ENCODE peak calls at places on chromosomes 5 and 9, in six cellular contexts. Z is heart left ventricle, V is GM12864, H is choroid plexus epithelial cell, F is A673, K is tibial nerve. B is an unnamed sample.

GRCh38 chr9:114233806-114234205 is 78.5 kb downstream of the COL27A1 start:
- DNase-seq in Z (peak), V (no peak), H (no peak), F (no peak), K (no peak), B (no peak)

GRCh38 chr9:26535146-26535545 is 357.5 kb downstream of the CAAP1 start:
- DNase-seq in Z (no peak), V (no peak), H (no peak), F (no peak), K (no peak), B (no peak)

GRCh38 chr5:78855026-78855425 is 130.1 kb downstream of the ARSB start:
- DNase-seq in Z (no peak), V (no peak), H (no peak), F (no peak), K (no peak), B (no peak)

GRCh38 chr9:1411826-1412225 is 361.7 kb downstream of the DMRT2 start:
- DNase-seq in Z (no peak), V (no peak), H (no peak), F (no peak), K (no peak), B (no peak)

GRCh38 chr5:81545911-81546310 is 152.0 kb upstream of the ACOT12 start:
- DNase-seq in Z (no peak), V (no peak), H (no peak), F (no peak), K (no peak), B (no peak)

GRCh38 chr5:52773342-52773741 is 14.4 kb upstream of the ITGA1 start:
- DNase-seq in Z (no peak), V (no peak), H (no peak), F (no peak), K (no peak), B (no peak)

GRCh38 chr5:57550132-57550531 is 67.5 kb upstream of the ACTBL2 start:
- DNase-seq in Z (no peak), V (no peak), H (no peak), F (no peak), K (no peak), B (no peak)

GRCh38 chr5:74141053-74141452 is 499.5 kb downstream of the ENC1 start:
- DNase-seq in Z (no peak), V (no peak), H (peak), F (no peak), K (no peak), B (no peak)

GRCh38 chr5:143471666-143472411 is 68.4 kb upstream of the NR3C1 start:
- DNase-seq in Z (no peak), V (no peak), H (no peak), F (no peak), K (no peak), B (no peak)

GRCh38 chr5:179439181-179439990 is 94.1 kb upstream of the ADAMTS2 start:
- DNase-seq in Z (no peak), V (no peak), H (no peak), F (no peak), K (no peak), B (no peak)

GRCh38 chr9:98150726-98151125 is 31.7 kb upstream of the TRIM14 start:
- DNase-seq in Z (no peak), V (no peak), H (no peak), F (no peak), K (no peak), B (no peak)

GRCh38 chr5:79705632-79706031 is 16.0 kb downstream of the CMYA5 start:
- DNase-seq in Z (no peak), V (no peak), H (no peak), F (no peak), K (no peak), B (no peak)

DNA sequence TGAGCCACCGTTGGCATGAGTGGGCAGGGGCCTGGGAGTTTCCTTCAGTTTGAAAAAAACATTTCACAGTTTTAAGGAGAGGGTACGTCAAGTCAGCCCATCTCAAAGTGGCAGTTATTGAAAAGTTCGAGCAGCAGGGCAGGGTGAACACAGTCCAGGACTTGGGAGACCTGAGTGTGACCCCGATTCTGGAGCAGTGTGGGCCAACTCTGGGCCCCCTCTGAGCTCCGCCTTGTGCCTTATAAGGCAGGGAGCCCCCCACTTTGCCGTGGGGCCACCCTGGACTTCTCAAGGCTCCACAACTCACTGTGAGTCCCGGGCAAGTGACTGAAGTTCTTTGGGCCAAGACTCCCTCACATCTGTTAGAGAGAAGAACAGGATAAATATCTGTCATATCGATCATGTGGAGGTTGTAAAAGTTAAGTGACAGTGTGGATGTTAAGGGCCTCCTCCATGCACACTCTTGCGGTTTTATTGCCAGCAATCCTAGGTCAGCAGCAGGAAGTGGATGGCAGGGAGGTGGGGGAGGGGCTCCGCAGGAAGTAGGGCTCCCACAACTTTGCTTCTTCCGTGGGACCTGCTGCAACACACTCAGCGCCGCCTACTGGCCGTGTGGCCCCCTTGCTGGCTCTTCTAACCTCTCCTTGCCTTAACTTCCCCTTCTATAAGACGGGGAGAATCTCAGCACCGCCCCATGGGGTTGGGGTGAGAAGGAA is 38.4 kb downstream of the HRH2 start:
- DNase-seq in Z (peak), V (peak), H (peak), F (peak), K (peak), B (peak)
- H3K4me3 ChIP-seq in Z (no peak), V (no peak), H (no peak), F (no peak), K (no peak), B (no peak)

DNA sequence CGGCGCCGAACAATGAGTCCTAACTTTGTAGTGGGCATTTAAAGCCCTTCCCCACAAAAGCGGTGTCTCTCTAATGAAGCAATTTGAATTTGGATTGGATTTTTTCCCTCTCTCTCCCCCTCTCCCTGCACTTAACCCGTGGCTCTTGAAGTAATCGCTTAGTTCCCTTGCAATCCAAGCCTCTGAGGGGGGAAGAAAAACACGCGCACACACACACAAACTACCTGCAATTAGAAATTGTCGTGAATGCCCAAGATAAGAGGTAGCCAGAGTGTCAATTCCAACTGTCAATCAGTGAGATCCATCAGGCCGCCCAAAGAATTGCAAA is 1.2 kb downstream of the LHX6 start:
- DNase-seq in Z (no peak), V (no peak), H (no peak), F (no peak), K (no peak), B (no peak)
- TF ChIP-seq CTCF in Z (no peak), V (no peak), H (no peak), F (no peak), K (no peak), B (no peak)

DNA sequence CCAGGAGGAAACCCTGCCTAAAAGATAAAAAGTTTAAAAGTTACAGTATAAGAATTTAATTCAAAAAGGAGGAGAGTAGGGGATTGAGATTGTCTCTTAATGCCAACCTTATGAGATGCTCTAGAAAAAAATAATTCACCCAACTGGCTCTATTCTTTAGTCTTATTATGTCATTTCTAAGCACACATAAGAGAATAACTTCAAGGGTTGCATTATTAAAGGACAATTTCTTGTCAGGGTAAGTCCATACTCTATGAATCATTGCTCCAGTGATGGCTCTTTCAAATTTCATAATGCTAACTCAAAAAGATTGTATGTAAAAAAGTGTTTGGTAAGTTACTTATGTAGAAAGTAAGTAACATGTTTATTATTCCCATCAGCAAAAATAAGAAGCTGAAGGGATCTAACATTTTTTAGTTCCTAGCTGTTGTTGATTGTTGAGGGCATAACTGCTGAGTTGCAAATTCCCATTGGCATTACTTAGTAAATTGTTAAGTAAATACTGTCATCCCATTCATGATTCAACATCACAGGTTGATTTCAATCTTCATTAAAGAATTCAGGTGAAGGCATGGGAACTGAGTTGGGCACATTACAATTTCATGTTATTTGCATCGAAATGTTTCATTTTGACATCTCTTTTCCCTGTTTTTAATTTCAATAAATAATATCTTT is 28.6 kb downstream of the ALDH1A1 start:
- DNase-seq in Z (no peak), V (no peak), H (no peak), F (no peak), K (no peak), B (no peak)
- H3K4me3 ChIP-seq in Z (no peak), V (no peak), H (no peak), F (no peak), K (no peak), B (no peak)

DNA sequence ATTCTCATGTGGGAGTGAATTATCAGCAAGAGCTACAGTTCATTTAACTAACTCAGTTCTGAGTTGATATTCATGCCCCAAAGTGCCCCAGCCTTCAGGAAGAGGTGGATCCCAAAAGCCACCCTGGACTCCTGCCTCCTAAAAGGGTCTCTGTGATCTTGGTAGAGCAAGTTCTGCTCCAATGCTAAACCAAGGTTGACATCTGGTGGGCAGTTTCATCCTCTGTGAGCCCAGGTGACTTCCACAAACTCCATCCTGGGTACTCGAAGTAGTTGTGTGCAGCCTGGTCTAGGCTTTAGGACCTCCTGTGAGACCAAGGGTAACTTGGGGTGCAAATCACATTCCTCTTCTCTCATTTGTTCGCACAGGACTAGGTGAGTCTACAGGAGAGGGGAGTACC is 816.8 kb downstream of the MTRR start:
- DNase-seq in Z (no peak), V (no peak), H (no peak), F (no peak), K (no peak), B (no peak)
- TF ChIP-seq CTCF in Z (no peak), V (no peak), H (peak), F (no peak), K (no peak), B (no peak)

DNA sequence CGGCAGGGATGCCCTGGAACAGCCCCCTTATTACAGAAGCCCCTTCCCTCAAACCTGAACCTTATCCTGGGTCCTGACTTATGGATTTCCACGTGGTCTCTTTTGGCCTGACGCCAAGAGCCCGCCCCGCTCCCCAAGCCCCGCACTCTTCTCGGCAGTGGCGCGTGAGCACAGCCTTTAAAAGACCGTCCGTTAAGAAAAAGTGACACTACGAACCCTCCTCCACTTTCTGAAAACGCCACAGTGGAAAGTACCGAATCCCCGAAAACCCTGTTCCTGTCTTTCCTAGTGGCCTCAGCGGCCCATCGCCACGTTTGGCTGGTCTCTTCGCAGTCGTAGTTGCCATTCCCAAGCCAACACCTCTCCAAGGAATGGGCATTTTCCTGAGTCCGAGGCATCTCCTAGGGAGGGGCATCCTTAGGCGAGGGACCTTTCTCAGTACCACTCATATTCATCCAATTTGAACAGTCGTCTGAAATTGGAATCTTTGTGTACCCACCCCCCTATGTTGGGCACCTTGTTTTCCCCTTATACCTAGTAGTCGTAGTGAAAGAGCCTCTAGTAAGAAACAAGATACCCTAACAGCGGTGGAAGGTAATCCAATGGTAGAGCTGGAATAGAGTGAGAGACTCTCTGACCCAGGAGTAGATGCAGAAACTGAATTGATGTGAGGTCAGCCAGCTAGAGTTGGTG is 769 bp upstream of the MCIDAS start:
- DNase-seq in Z (no peak), V (no peak), H (no peak), F (no peak), K (no peak), B (no peak)
- H3K4me3 ChIP-seq in Z (peak), V (peak), H (no peak), F (peak), K (peak), B (no peak)

GRCh38 chr9:130209422-130209821 is 37.2 kb downstream of the NCS1 start:
- DNase-seq in Z (no peak), V (no peak), H (no peak), F (no peak), K (no peak), B (no peak)
- TF ChIP-seq CTCF in Z (no peak), V (no peak), H (no peak), F (no peak), K (no peak), B (no peak)

GRCh38 chr5:139392678-139393496 is 2.0 kb downstream of the PROB1 start:
- DNase-seq in Z (peak), V (no peak), H (peak), F (peak), K (no peak), B (peak)
- H3K4me3 ChIP-seq in Z (peak), V (peak), H (peak), F (peak), K (no peak), B (peak)

GRCh38 chr9:121989010-121989409 is 104.1 kb downstream of the TTLL11 start:
- DNase-seq in Z (no peak), V (no peak), H (peak), F (peak), K (no peak), B (no peak)
- TF ChIP-seq CTCF in Z (peak), V (no peak), H (peak), F (peak), K (no peak), B (no peak)

GRCh38 chr5:126460977-126461376 is 37.8 kb downstream of the GRAMD2B start:
- DNase-seq in Z (no peak), V (no peak), H (no peak), F (no peak), K (no peak), B (no peak)

GRCh38 chr5:126462239-126463014 is 39.2 kb downstream of the GRAMD2B start:
- DNase-seq in Z (no peak), V (peak), H (peak), F (no peak), K (no peak), B (no peak)

GRCh38 chr5:126464016-126464415 is 40.8 kb downstream of the GRAMD2B start:
- DNase-seq in Z (no peak), V (no peak), H (no peak), F (no peak), K (no peak), B (no peak)

GRCh38 chr5:126460459-126460858 is 37.2 kb downstream of the GRAMD2B start:
- DNase-seq in Z (no peak), V (no peak), H (no peak), F (no peak), K (no peak), B (no peak)

GRCh38 chr5:126461838-126462237 is 38.6 kb downstream of the GRAMD2B start:
- DNase-seq in Z (no peak), V (no peak), H (no peak), F (no peak), K (no peak), B (no peak)
- H3K4me3 ChIP-seq in Z (no peak), V (no peak), H (no peak), F (no peak), K (no peak), B (no peak)